ENCODE peak calls at places on chromosomes 2 and 18, in nine cellular contexts. J is spleen, T is esophagus squamous epithelium, Q is IMR-90, W is sigmoid colon, A is NB4, F is body of pancreas, Y is heart left ventricle, E is GM12891. X is an unnamed sample.

GRCh38 chr18:12278765-12279682 is 24.9 kb downstream of the CIDEA start:
- DNase-seq in J (no peak), T (no peak), Q (peak; percentile 98), W (peak; percentile 98), A (no peak), F (peak; percentile 44), Y (peak; percentile 88), E (no peak), X (peak; percentile 79)

GRCh38 chr2:200962821-200963128 is 685 bp downstream of the ORC2 start:
- DNase-seq in J (no peak), T (no peak), Q (no peak), W (no peak), A (no peak), F (no peak), Y (no peak), E (peak; percentile 8), X (no peak)

GRCh38 chr2:29725610-29726009 is 195.8 kb downstream of the ALK start:
- DNase-seq in J (no peak), T (no peak), Q (no peak), W (no peak), A (no peak), F (no peak), Y (no peak), E (no peak), X (no peak)

GRCh38 chr2:134372611-134373131 is 118.8 kb downstream of the MGAT5 start:
- DNase-seq in J (no peak), T (no peak), Q (peak; percentile 94), W (peak; percentile 61), A (no peak), F (no peak), Y (no peak), E (no peak), X (no peak)

GRCh38 chr18:21369146-21369545 is 127.1 kb downstream of the GREB1L start:
- DNase-seq in J (no peak), T (no peak), Q (no peak), W (no peak), A (no peak), F (no peak), Y (no peak), E (no peak), X (no peak)

GRCh38 chr2:101946372-101946771 is 45.4 kb upstream of the IL1R2 start:
- DNase-seq in J (no peak), T (no peak), Q (no peak), W (no peak), A (no peak), F (no peak), Y (no peak), E (no peak), X (no peak)

GRCh38 chr2:163348843-163349395 is 386.9 kb downstream of the FIGN start:
- DNase-seq in J (no peak), T (no peak), Q (peak; percentile 80), W (no peak), A (peak; percentile 98), F (peak; percentile 9), Y (no peak), E (no peak), X (peak; percentile 20)

GRCh38 chr2:200944467-200945394 is 18.7 kb downstream of the ORC2 start:
- DNase-seq in J (no peak), T (no peak), Q (peak; percentile 94), W (no peak), A (peak; percentile 54), F (no peak), Y (no peak), E (no peak), X (peak; percentile 29)

GRCh38 chr2:26455801-26456700 is 21.9 kb downstream of the OTOF start:
- DNase-seq in J (peak; percentile 80), T (no peak), Q (no peak), W (peak; percentile 70), A (peak; percentile 48), F (peak; percentile 58), Y (peak; percentile 77), E (no peak), X (no peak)

GRCh38 chr2:181575650-181576025 is 81.3 kb downstream of the CERKL start:
- DNase-seq in J (no peak), T (no peak), Q (no peak), W (no peak), A (peak; percentile 86), F (no peak), Y (no peak), E (no peak), X (no peak)

GRCh38 chr2:40488927-40489677 is 37.2 kb upstream of the SLC8A1 start:
- DNase-seq in J (no peak), T (no peak), Q (peak; percentile 57), W (peak; percentile 64), A (peak; percentile 57), F (no peak), Y (no peak), E (no peak), X (no peak)

GRCh38 chr2:15940661-15941482 is 522 bp downstream of the MYCN start:
- DNase-seq in J (no peak), T (no peak), Q (no peak), W (no peak), A (no peak), F (no peak), Y (no peak), E (peak; percentile 22), X (no peak)

GRCh38 chr2:21097331-21097730 is 26.4 kb upstream of the TDRD15 start:
- DNase-seq in J (no peak), T (no peak), Q (no peak), W (no peak), A (no peak), F (no peak), Y (no peak), E (no peak), X (no peak)
- TF ChIP-seq POLR2A in J (no peak), T (no peak), Q (no peak), W (no peak), A (no peak), F (no peak), Y (no peak), E (no peak), X (no peak)

GRCh38 chr2:160409480-160409879 is 84.1 kb downstream of the RBMS1 start:
- DNase-seq in J (no peak), T (no peak), Q (no peak), W (no peak), A (no peak), F (no peak), Y (no peak), E (no peak), X (no peak)

GRCh38 chr2:160406591-160407392 is 86.8 kb downstream of the RBMS1 start:
- DNase-seq in J (peak; percentile 94), T (peak; percentile 37), Q (peak; percentile 80), W (peak; percentile 80), A (peak; percentile 92), F (peak; percentile 65), Y (peak; percentile 62), E (peak; percentile 12), X (no peak)

GRCh38 chr2:160408205-160408561 is 85.4 kb downstream of the RBMS1 start:
- DNase-seq in J (no peak), T (no peak), Q (no peak), W (no peak), A (no peak), F (no peak), Y (no peak), E (no peak), X (no peak)

GRCh38 chr2:160408575-160409291 is 84.9 kb downstream of the RBMS1 start:
- DNase-seq in J (peak; percentile 76), T (no peak), Q (no peak), W (no peak), A (no peak), F (no peak), Y (no peak), E (no peak), X (no peak)

GRCh38 chr2:160407393-160408204 is 86.0 kb downstream of the RBMS1 start:
- DNase-seq in J (peak; percentile 95), T (no peak), Q (peak; percentile 54), W (peak; percentile 87), A (peak; percentile 79), F (peak; percentile 50), Y (peak; percentile 87), E (peak; percentile 27), X (no peak)
- TF ChIP-seq POLR2A in J (peak; percentile 40), T (peak; percentile 83), Q (peak; percentile 63), W (no peak), A (peak; percentile 22), F (peak; percentile 40), Y (peak; percentile 72), E (no peak), X (peak; percentile 78)

DNA sequence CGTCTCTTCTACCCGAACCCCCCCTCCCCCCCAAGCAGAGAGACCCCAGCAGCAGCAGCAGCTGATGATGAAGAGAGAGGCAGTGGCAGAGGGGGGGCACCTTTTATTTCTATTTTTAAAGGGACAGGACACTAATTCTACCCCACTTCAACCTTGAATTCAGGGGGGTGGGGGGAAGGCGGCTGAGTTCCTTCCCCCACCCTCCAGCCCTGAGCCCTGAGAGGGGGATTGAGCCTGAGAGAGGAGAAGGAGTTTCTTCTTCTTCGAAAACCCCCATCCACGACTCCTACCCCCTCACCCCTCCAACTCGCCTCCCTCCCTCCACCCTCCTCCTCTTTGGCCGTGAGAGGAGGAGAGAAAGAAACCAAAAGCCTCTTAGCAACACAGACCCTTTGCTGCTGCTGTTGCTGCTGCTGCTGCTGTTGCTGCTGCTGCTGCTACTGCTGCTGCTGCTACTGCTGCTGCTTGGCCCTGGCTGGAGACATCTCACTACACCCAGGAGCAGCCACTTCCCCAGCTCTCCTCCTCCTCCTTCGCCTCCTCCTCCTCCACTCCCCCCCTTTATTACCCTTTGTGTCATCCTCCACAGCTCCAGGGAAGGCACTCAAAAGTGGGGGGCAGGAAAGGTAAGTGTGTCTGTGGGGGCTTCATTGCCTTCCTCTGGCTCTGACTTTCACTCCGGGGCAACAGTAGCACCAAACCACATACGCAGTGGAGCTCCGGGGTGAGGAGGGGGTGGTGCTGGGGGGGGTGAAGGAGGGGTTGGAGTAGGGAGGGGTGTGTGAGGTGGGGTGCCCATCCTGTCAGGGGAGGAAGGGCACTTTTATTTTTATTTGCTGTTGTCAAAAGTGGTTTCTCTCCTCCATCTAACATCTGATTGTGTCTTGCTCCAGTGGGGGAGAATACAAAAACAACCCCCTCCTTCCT is at the start of gene MBD5:
- DNase-seq in J (peak; percentile 88), T (no peak), Q (peak; percentile 58), W (peak; percentile 72), A (peak; percentile 70), F (peak; percentile 41), Y (peak; percentile 68), E (peak; percentile 3), X (peak; percentile 9)
- TF ChIP-seq POLR2A in J (no peak), T (no peak), Q (peak; percentile 32), W (no peak), A (no peak), F (peak; percentile 48), Y (no peak), E (no peak), X (peak; percentile 47)

DNA sequence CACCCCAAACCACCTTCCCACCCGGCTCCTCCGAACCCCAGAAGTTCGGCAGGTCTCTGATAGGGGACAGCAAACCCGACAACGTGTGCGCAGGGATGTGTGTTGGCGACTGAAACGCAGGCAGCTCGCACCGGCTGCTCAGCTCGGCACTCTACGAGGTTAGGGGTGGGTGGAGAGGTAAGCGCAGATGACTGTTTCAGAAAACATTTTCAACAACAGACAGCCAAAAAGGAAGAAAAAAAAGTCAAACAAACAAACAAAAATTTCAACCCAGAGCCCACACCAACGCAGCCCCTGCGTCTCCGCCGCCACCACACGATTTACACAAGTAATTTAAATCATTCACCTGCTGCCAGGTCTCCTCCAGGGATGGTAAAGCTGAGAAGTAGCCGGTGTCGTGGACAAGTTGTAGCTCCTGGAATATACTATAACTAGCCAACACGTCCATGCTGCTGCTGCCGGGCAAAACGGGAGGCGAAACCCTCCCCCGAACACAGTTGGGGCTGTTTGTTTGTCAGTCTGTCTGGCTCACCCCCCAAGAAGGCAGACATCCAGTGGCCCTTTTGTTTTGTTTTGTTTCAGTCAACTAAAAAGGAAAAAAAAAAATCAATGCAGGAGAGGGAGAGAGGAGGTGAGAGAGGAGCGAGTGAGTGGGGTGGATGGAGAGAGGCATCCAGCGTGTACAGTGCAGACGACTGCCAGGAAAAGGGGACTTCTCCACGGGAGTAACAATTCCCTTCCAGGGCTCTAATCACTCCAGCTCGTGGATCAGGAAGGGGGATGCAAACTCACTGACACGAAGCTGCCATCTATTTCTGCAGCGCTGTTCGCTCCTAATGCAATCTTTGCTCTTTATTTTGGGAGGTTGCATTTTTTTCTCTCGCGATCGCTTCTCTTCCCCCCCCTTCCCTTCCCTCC is at the start of gene KLF7:
- DNase-seq in J (peak; percentile 90), T (peak; percentile 39), Q (peak; percentile 51), W (peak; percentile 85), A (peak; percentile 50), F (peak; percentile 41), Y (peak; percentile 74), E (peak; percentile 6), X (no peak)
- TF ChIP-seq POLR2A in J (peak; percentile 19), T (peak; percentile 43), Q (peak; percentile 60), W (peak; percentile 27), A (no peak), F (no peak), Y (no peak), E (peak; percentile 7), X (peak; percentile 50)

X was measured in H54.